ENCODE peak calls at places on chromosomes 11 and 22, in five cellular contexts. U is pancreas, N is neural progenitor cell, V is tibial artery, M is A549. F is an unnamed sample. For H3K4me1 and H3K9me3, the result is how much of the 10 kb centered on the place peaks cover.

GRCh38 chr11:123107945-123108344 is 46.0 kb upstream of the HSPA8 start:
- DNase-seq in U (no peak), N (no peak), V (no peak), M (no peak), F (no peak)

GRCh38 chr22:46769191-46769675 is 6.8 kb downstream of the TBC1D22A start:
- DNase-seq in U (peak), N (no peak), V (no peak), M (no peak), F (no peak)

GRCh38 chr22:41504397-41504796 is 35.5 kb downstream of the ACO2 start:
- DNase-seq in U (no peak), N (no peak), V (peak), M (no peak), F (no peak)

GRCh38 chr11:123654566-123655081 is at the start of gene SCN3B:
- DNase-seq in U (peak), N (peak), V (peak), M (peak), F (peak)

GRCh38 chr11:70407121-70407520 is 8.8 kb downstream of the CTTN start:
- DNase-seq in U (no peak), N (no peak), V (no peak), M (no peak), F (no peak)

GRCh38 chr11:86219291-86220193 is 25.0 kb upstream of the EED start:
- DNase-seq in U (no peak), N (no peak), V (no peak), M (no peak), F (no peak)

GRCh38 chr11:134742228-134742612 is 330.2 kb upstream of the B3GAT1 start:
- DNase-seq in U (no peak), N (no peak), V (no peak), M (no peak), F (no peak)

GRCh38 chr22:23686416-23687024 is 4.3 kb upstream of the RGL4 start:
- DNase-seq in U (peak), N (no peak), V (no peak), M (no peak), F (no peak)

GRCh38 chr22:38981005-38981658 is 1.0 kb upstream of the APOBEC3B start:
- DNase-seq in U (no peak), N (peak), V (no peak), M (peak), F (peak)

GRCh38 chr11:1879342-1879940 is 12.3 kb downstream of the PRR33 start:
- DNase-seq in U (no peak), N (no peak), V (no peak), M (no peak), F (no peak)

GRCh38 chr11:63917685-63918523 is 940 bp upstream of the RCOR2 start:
- DNase-seq in U (no peak), N (peak), V (peak), M (peak), F (peak)

GRCh38 chr11:3886985-3887384 is 31.5 kb downstream of the STIM1 start:
- DNase-seq in U (no peak), N (no peak), V (no peak), M (no peak), F (no peak)

GRCh38 chr11:131688056-131688693 is 317.8 kb downstream of the NTM start:
- DNase-seq in U (peak), N (peak), V (peak), M (peak), F (no peak)

GRCh38 chr11:45048313-45048841 is 97.7 kb upstream of the TP53I11 start:
- DNase-seq in U (no peak), N (no peak), V (no peak), M (no peak), F (no peak)

GRCh38 chr11:9060700-9061111 is 30.7 kb downstream of the SCUBE2 start:
- DNase-seq in U (no peak), N (peak), V (no peak), M (peak), F (no peak)

GRCh38 chr11:46729110-46730027 is 10.4 kb downstream of the F2 start:
- DNase-seq in U (peak), N (no peak), V (no peak), M (no peak), F (no peak)

GRCh38 chr11:65817312-65817814 is 16.4 kb upstream of the SNX32 start:
- DNase-seq in U (no peak), N (no peak), V (no peak), M (no peak), F (no peak)

GRCh38 chr11:111983187-111983986 is 41.8 kb upstream of the DLAT start:
- DNase-seq in U (peak), N (peak), V (no peak), M (peak), F (peak)

GRCh38 chr22:30435674-30436126 is 10.1 kb downstream of the MTFP1 start:
- DNase-seq in U (no peak), N (no peak), V (no peak), M (no peak), F (no peak)

GRCh38 chr11:1925373-1926155 is 6.1 kb downstream of the TNNT3 start:
- DNase-seq in U (no peak), N (no peak), V (no peak), M (no peak), F (no peak)

GRCh38 chr22:38012604-38013072 is 28.3 kb upstream of the SOX10 start:
- DNase-seq in U (no peak), N (no peak), V (no peak), M (no peak), F (no peak)

GRCh38 chr11:27238811-27239210 is 124.2 kb downstream of the CCDC34 start:
- DNase-seq in U (no peak), N (no peak), V (no peak), M (no peak), F (no peak)

GRCh38 chr11:95432714-95433503 is 201.9 kb upstream of the SESN3 start:
- DNase-seq in U (no peak), N (no peak), V (no peak), M (no peak), F (no peak)

GRCh38 chr11:95680169-95680929 is 109.2 kb downstream of the FAM76B start:
- DNase-seq in U (no peak), N (no peak), V (no peak), M (peak), F (peak)

GRCh38 chr22:21012446-21013407 is 2.2 kb upstream of the P2RX6 start:
- DNase-seq in U (peak), N (no peak), V (no peak), M (no peak), F (no peak)

GRCh38 chr11:114233755-114234154 is 62.4 kb upstream of the NNMT start:
- DNase-seq in U (no peak), N (peak), V (no peak), M (no peak), F (no peak)

GRCh38 chr22:20787746-20788626 is 14.1 kb downstream of the SERPIND1 start:
- DNase-seq in U (no peak), N (no peak), V (no peak), M (no peak), F (no peak)

GRCh38 chr11:2533642-2534115 is 88.9 kb downstream of the KCNQ1 start:
- DNase-seq in U (peak), N (peak), V (peak), M (no peak), F (no peak)

GRCh38 chr11:28863422-28863821 is 755.2 kb downstream of the METTL15 start:
- DNase-seq in U (no peak), N (no peak), V (no peak), M (no peak), F (no peak)

GRCh38 chr11:118878187-118878586 is 5.5 kb upstream of the CXCR5 start:
- DNase-seq in U (no peak), N (no peak), V (no peak), M (no peak), F (no peak)

GRCh38 chr11:22304337-22304961 is 33.7 kb upstream of the SLC17A6 start:
- DNase-seq in U (no peak), N (peak), V (no peak), M (peak), F (no peak)

DNA sequence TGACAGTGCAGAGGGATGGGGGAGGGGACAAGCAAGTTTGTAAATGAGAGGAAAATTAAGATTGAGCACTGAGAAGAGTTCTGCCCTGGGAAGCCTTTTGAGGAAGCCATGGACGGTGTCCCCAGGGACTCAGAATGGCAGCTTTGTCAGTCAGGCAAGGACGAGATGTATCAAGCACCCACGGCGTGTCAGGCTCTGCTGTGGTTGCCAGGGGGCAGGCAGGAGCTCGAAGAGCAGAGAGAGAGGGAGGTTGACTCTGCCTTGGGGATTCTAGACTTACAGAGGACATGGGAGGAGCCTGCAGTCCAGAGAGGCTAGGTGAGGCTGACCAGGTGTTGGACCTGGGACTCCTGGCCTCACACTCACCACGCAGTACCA is 29.1 kb upstream of the SYT7 start:
- DNase-seq in U (no peak), N (peak), V (no peak), M (peak), F (no peak)
- H3K4me1 ChIP-seq in U (under half), N (under half), V (under half), M (under half), F (under half)

DNA sequence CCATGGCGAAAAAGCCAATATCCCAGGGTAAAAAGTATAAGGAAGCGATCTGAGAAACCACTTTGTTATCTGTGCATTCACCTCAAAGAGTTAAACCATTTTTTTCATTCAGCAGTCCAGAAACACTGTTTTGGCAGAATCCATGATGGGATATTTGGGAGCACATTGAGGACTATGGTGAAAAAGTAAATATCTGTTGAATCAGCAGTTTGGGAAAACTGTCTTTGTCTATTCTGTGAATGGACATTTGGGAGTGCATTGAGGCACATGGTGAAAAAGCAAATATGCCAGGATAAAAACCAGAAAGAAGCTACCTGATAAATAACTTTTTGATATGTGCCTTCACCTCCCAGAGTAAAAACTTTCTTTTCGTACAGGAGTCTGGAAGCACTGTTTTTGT is 187.4 kb downstream of the OR4A47 start:
- DNase-seq in U (no peak), N (no peak), V (no peak), M (no peak), F (no peak)
- H3K9me3 ChIP-seq in U (under half), N (under half), V (under half), M (under half), F (under half)

DNA sequence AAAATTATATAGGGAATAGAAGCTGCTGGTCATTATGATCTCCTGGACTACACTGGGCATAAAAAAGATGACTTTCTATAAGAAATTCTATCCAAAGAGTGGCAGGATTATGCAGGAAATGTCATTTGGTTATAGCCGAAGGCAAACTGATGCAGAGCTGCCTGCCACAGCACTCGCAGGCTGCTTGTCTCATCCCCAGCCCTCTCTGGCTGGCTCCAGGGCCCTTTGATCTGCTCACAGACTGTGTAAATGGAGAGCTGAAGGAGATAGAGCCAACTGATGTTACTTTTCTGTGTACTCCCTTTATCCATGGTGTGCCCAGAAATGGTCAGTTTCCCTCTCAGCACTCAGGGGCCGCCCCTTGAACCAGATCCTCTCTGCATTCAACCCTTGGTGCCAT is 27.6 kb downstream of the TEAD1 start:
- DNase-seq in U (no peak), N (no peak), V (no peak), M (no peak), F (no peak)
- H3K4me1 ChIP-seq in U (under half), N (half or more), V (under half), M (half or more), F (under half)

DNA sequence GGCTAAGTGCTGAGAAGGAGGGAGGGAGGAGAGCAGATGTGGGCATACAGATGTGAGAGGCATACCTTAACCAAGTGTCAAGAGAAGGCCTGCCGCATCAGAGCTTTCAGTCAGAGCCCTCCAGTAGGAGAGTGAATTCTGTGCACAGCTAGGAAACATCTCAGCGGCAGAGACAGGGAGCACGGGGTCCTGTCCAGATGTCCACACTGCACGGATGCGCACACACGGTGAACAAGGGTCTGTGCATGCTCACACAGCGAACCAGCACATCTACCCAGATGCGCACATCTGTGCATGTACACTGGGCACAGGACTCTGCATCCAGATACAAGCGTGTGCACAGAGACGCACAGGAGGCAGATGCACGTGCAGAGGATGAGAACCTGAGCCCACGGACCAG is 778.0 kb downstream of the BRD1 start:
- DNase-seq in U (no peak), N (no peak), V (no peak), M (no peak), F (no peak)
- H3K9me3 ChIP-seq in U (under half), N (under half), V (under half), M (under half), F (under half)

GRCh38 chr11:120184946-120185677 is 25.7 kb upstream of the OAF start:
- DNase-seq in U (peak), N (no peak), V (peak), M (no peak), F (no peak)

GRCh38 chr11:120185678-120186407 is 25.0 kb upstream of the OAF start:
- DNase-seq in U (peak), N (no peak), V (no peak), M (no peak), F (no peak)

GRCh38 chr11:120186408-120186798 is 24.4 kb upstream of the OAF start:
- DNase-seq in U (peak), N (no peak), V (no peak), M (no peak), F (no peak)

GRCh38 chr11:120188371-120188770 is 22.5 kb upstream of the OAF start:
- DNase-seq in U (peak), N (no peak), V (no peak), M (no peak), F (no peak)

GRCh38 chr11:120186799-120187591 is 23.8 kb upstream of the OAF start:
- DNase-seq in U (peak), N (no peak), V (no peak), M (no peak), F (no peak)
- H3K4me1 ChIP-seq in U (half or more), N (under half), V (under half), M (under half), F (under half)

DNA sequence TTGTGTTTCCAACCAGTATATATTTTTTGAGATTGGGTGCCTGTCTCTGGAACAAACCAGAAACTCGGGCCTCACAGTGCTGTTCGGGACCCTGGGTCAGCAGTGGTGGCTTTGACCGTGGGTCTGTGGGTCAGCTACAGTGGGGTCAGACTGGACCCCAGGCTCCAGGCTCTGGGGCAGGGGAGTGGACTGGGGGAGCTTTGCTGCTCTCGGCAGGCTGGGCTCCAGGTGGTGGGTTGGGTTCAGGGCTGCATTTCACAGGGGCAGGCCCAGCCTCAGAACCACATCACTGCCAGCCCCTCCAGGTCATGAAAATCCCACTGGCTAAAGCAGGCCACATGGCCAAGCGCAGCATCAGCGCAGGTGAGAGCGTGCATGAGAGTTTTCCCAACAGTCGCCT is 1279.3 kb downstream of the BRD1 start:
- DNase-seq in U (no peak), N (no peak), V (no peak), M (no peak), F (no peak)
- H3K9me3 ChIP-seq in U (under half), N (under half), V (under half), M (under half), F (under half)

GRCh38 chr11:102115557-102115956 is 5.3 kb downstream of the YAP1 start:
- DNase-seq in U (no peak), N (peak), V (no peak), M (peak), F (peak)
- H3K4me1 ChIP-seq in U (under half), N (half or more), V (under half), M (half or more), F (under half)

F was measured in prostate gland.